ENCODE peak calls at places on chromosomes 7 and 10, in five cellular contexts. One of them, this sample, is unnamed. For H3K9me2, the result is how much of the 10 kb centered on the place peaks cover.

GRCh38 chr10:31730776-31731175 is 197.9 kb downstream of the ARHGAP12 start:
- DNase-seq in PC-3: no peak
- DNase-seq in GM23338: no peak
- DNase-seq in SK-N-SH: no peak
- DNase-seq in Karpas-422: no peak
- DNase-seq in this sample: no peak

GRCh38 chr10:115988380-115988779 is 284.6 kb downstream of the GFRA1 start:
- DNase-seq in PC-3: no peak
- DNase-seq in GM23338: no peak
- DNase-seq in SK-N-SH: no peak
- DNase-seq in Karpas-422: no peak
- DNase-seq in this sample: no peak

GRCh38 chr10:119306514-119306951 is 99.2 kb downstream of the GRK5 start:
- DNase-seq in PC-3: peak
- DNase-seq in GM23338: no peak
- DNase-seq in SK-N-SH: no peak
- DNase-seq in Karpas-422: peak
- DNase-seq in this sample: peak

GRCh38 chr7:6376820-6377219 is 70.9 kb downstream of the DAGLB start:
- DNase-seq in PC-3: no peak
- DNase-seq in GM23338: peak
- DNase-seq in SK-N-SH: no peak
- DNase-seq in Karpas-422: no peak
- DNase-seq in this sample: no peak

GRCh38 chr10:12405342-12406320 is 56.3 kb downstream of the CAMK1D start:
- DNase-seq in PC-3: peak
- DNase-seq in GM23338: peak
- DNase-seq in SK-N-SH: no peak
- DNase-seq in Karpas-422: no peak
- DNase-seq in this sample: no peak

GRCh38 chr7:102306916-102307677 is 20.4 kb downstream of the SH2B2 start:
- DNase-seq in PC-3: peak
- DNase-seq in GM23338: peak
- DNase-seq in SK-N-SH: no peak
- DNase-seq in Karpas-422: peak
- DNase-seq in this sample: no peak

GRCh38 chr7:29360633-29361625 is 166.4 kb downstream of the CHN2 start:
- DNase-seq in PC-3: no peak
- DNase-seq in GM23338: no peak
- DNase-seq in SK-N-SH: no peak
- DNase-seq in Karpas-422: no peak
- DNase-seq in this sample: no peak

GRCh38 chr10:87882555-87883294 is 19.3 kb downstream of the PTEN start:
- DNase-seq in PC-3: no peak
- DNase-seq in GM23338: no peak
- DNase-seq in SK-N-SH: no peak
- DNase-seq in Karpas-422: peak
- DNase-seq in this sample: no peak

GRCh38 chr7:151566897-151567320 is 47.2 kb upstream of the RHEB start:
- DNase-seq in PC-3: no peak
- DNase-seq in GM23338: peak
- DNase-seq in SK-N-SH: no peak
- DNase-seq in Karpas-422: no peak
- DNase-seq in this sample: no peak

GRCh38 chr7:47441796-47442744 is 139.8 kb downstream of the TNS3 start:
- DNase-seq in PC-3: no peak
- DNase-seq in GM23338: no peak
- DNase-seq in SK-N-SH: no peak
- DNase-seq in Karpas-422: no peak
- DNase-seq in this sample: no peak

GRCh38 chr7:132211971-132212370 is 364.3 kb downstream of the PLXNA4 start:
- DNase-seq in PC-3: no peak
- DNase-seq in GM23338: no peak
- DNase-seq in SK-N-SH: no peak
- DNase-seq in Karpas-422: no peak
- DNase-seq in this sample: peak

GRCh38 chr7:3063016-3063753 is 19.5 kb upstream of the CARD11 start:
- DNase-seq in PC-3: peak
- DNase-seq in GM23338: no peak
- DNase-seq in SK-N-SH: no peak
- DNase-seq in Karpas-422: no peak
- DNase-seq in this sample: no peak

GRCh38 chr10:100998183-100998990 is 1.2 kb upstream of the LZTS2 start:
- DNase-seq in PC-3: peak
- DNase-seq in GM23338: peak
- DNase-seq in SK-N-SH: peak
- DNase-seq in Karpas-422: peak
- DNase-seq in this sample: peak

GRCh38 chr10:7789390-7789789 is 1.4 kb downstream of the ATP5F1C start:
- DNase-seq in PC-3: peak
- DNase-seq in GM23338: no peak
- DNase-seq in SK-N-SH: peak
- DNase-seq in Karpas-422: no peak
- DNase-seq in this sample: no peak

GRCh38 chr10:33509231-33509871 is 174.9 kb upstream of the NRP1 start:
- DNase-seq in PC-3: peak
- DNase-seq in GM23338: peak
- DNase-seq in SK-N-SH: peak
- DNase-seq in Karpas-422: no peak
- DNase-seq in this sample: peak

GRCh38 chr7:26625286-26625685 is 239.1 kb downstream of the SKAP2 start:
- DNase-seq in PC-3: no peak
- DNase-seq in GM23338: no peak
- DNase-seq in SK-N-SH: no peak
- DNase-seq in Karpas-422: no peak
- DNase-seq in this sample: no peak

GRCh38 chr7:117667456-117667855 is 187.6 kb downstream of the CFTR start:
- DNase-seq in PC-3: no peak
- DNase-seq in GM23338: no peak
- DNase-seq in SK-N-SH: no peak
- DNase-seq in Karpas-422: no peak
- DNase-seq in this sample: no peak

GRCh38 chr7:95298091-95298490 is 26.2 kb downstream of the PON1 start:
- DNase-seq in PC-3: peak
- DNase-seq in GM23338: no peak
- DNase-seq in SK-N-SH: no peak
- DNase-seq in Karpas-422: no peak
- DNase-seq in this sample: no peak

GRCh38 chr7:106345421-106346166 is 60.8 kb upstream of the NAMPT start:
- DNase-seq in PC-3: peak
- DNase-seq in GM23338: no peak
- DNase-seq in SK-N-SH: no peak
- DNase-seq in Karpas-422: no peak
- DNase-seq in this sample: no peak

GRCh38 chr10:22674215-22674930 is 40.0 kb downstream of the PIP4K2A start:
- DNase-seq in PC-3: no peak
- DNase-seq in GM23338: no peak
- DNase-seq in SK-N-SH: no peak
- DNase-seq in Karpas-422: no peak
- DNase-seq in this sample: no peak

GRCh38 chr10:55668326-55668922 is 692.6 kb downstream of the ZWINT start:
- DNase-seq in PC-3: peak
- DNase-seq in GM23338: peak
- DNase-seq in SK-N-SH: no peak
- DNase-seq in Karpas-422: peak
- DNase-seq in this sample: no peak

GRCh38 chr7:43756368-43757072 is 2.0 kb upstream of the BLVRA start:
- DNase-seq in PC-3: peak
- DNase-seq in GM23338: no peak
- DNase-seq in SK-N-SH: no peak
- DNase-seq in Karpas-422: no peak
- DNase-seq in this sample: no peak

GRCh38 chr10:115915429-115915828 is 357.6 kb downstream of the GFRA1 start:
- DNase-seq in PC-3: no peak
- DNase-seq in GM23338: no peak
- DNase-seq in SK-N-SH: no peak
- DNase-seq in Karpas-422: no peak
- DNase-seq in this sample: no peak

GRCh38 chr7:156397249-156397648 is 243.3 kb upstream of the RNF32 start:
- DNase-seq in PC-3: no peak
- DNase-seq in GM23338: no peak
- DNase-seq in SK-N-SH: no peak
- DNase-seq in Karpas-422: no peak
- DNase-seq in this sample: no peak

GRCh38 chr7:37284805-37285211 is 163.9 kb downstream of the ELMO1 start:
- DNase-seq in PC-3: peak
- DNase-seq in GM23338: peak
- DNase-seq in SK-N-SH: peak
- DNase-seq in Karpas-422: peak
- DNase-seq in this sample: no peak

GRCh38 chr7:22499044-22499443 is 944 bp downstream of the STEAP1B start:
- DNase-seq in PC-3: no peak
- DNase-seq in GM23338: no peak
- DNase-seq in SK-N-SH: no peak
- DNase-seq in Karpas-422: no peak
- DNase-seq in this sample: no peak
- H3K9me2 ChIP-seq in PC-3: under half
- H3K9me2 ChIP-seq in GM23338: under half
- H3K9me2 ChIP-seq in SK-N-SH: under half
- H3K9me2 ChIP-seq in Karpas-422: under half
- H3K9me2 ChIP-seq in this sample: under half

GRCh38 chr7:914521-915194 is 38.3 kb downstream of the GET4 start:
- DNase-seq in PC-3: no peak
- DNase-seq in GM23338: no peak
- DNase-seq in SK-N-SH: no peak
- DNase-seq in Karpas-422: no peak
- DNase-seq in this sample: peak

GRCh38 chr7:916291-916941 is 38.1 kb downstream of the ADAP1 start:
- DNase-seq in PC-3: no peak
- DNase-seq in GM23338: no peak
- DNase-seq in SK-N-SH: peak
- DNase-seq in Karpas-422: no peak
- DNase-seq in this sample: no peak

GRCh38 chr7:911791-912480 is 35.6 kb downstream of the GET4 start:
- DNase-seq in PC-3: no peak
- DNase-seq in GM23338: no peak
- DNase-seq in SK-N-SH: no peak
- DNase-seq in Karpas-422: no peak
- DNase-seq in this sample: no peak

GRCh38 chr7:915291-916218 is 38.9 kb downstream of the ADAP1 start:
- DNase-seq in PC-3: no peak
- DNase-seq in GM23338: no peak
- DNase-seq in SK-N-SH: no peak
- DNase-seq in Karpas-422: no peak
- DNase-seq in this sample: no peak

GRCh38 chr7:913736-914520 is 37.6 kb downstream of the GET4 start:
- DNase-seq in PC-3: peak
- DNase-seq in GM23338: no peak
- DNase-seq in SK-N-SH: no peak
- DNase-seq in Karpas-422: no peak
- DNase-seq in this sample: peak
- H3K9me2 ChIP-seq in PC-3: under half
- H3K9me2 ChIP-seq in GM23338: under half
- H3K9me2 ChIP-seq in SK-N-SH: under half
- H3K9me2 ChIP-seq in Karpas-422: under half
- H3K9me2 ChIP-seq in this sample: under half

GRCh38 chr10:74827694-74828093 is 1.3 kb downstream of the KAT6B start:
- DNase-seq in PC-3: no peak
- DNase-seq in GM23338: no peak
- DNase-seq in SK-N-SH: no peak
- DNase-seq in Karpas-422: no peak
- DNase-seq in this sample: no peak
- H3K9me2 ChIP-seq in PC-3: under half
- H3K9me2 ChIP-seq in GM23338: under half
- H3K9me2 ChIP-seq in SK-N-SH: under half
- H3K9me2 ChIP-seq in Karpas-422: under half
- H3K9me2 ChIP-seq in this sample: under half

DNA sequence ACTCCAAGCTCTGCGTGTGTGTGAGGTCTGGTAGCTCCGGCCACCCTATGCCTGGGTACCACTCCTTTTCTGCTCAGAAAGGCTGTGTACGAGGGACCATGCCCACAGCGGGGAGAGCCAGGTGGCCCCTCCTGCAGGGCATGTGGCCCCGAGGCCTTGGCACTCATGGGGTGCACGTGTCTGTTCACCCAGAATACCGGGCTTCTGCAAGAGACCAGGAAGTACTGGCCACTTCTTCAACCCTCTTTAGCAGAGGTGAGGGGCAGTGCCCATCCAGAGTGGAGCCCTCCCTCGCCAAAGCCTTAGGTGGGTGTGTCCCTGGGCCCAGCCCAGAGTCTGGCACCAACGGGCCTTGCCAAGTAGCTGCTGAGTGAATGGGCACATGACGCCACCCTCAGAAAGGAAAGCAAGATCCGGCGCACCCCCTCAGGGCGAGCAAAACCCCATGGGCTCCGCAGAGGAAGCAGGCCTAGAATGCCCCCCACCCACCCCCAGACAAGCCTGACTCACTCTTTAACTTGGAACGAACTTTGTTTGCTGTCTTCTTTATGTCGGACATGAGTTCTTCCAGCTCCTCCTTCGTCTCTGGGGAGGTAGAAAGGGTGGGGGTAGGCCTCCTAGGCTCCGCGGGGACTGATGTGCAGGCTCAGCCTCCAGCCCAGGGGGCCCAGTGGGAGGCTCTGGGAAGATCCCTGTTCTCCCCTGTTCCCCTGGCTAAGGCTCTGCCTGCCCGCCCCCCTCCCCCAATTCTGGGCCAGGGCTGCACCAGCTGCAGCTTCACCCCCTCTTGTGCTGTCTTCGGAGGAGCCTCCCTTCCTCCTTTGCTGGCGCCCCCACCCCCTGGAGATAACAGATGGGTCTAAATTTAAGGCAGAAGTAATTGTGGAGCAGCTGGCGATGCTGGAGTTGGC is 14.6 kb downstream of the STX1A start:
- DNase-seq in PC-3: peak
- DNase-seq in GM23338: no peak
- DNase-seq in SK-N-SH: peak
- DNase-seq in Karpas-422: no peak
- DNase-seq in this sample: peak
- H3K9me2 ChIP-seq in PC-3: under half
- H3K9me2 ChIP-seq in GM23338: under half
- H3K9me2 ChIP-seq in SK-N-SH: under half
- H3K9me2 ChIP-seq in Karpas-422: under half
- H3K9me2 ChIP-seq in this sample: under half

DNA sequence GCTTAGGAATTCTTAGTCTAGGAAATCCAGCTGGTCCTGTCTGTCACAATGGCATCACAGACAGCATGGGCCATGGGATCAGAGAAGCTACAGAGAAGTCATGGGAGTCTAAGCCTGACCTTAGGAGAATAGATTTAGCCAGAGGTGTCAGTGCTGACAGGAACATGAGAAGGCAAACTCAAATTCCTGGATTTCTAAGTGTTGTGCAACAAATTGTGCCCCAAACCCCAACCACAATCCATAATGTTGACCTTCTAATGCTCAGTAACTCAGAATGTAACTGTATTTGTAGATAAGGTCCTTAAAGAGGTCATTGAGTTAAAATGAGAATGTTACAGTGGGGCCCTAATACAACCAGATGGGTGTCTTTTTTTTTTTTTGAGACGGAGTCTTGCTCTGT is 95.9 kb upstream of the RHOBTB1 start:
- DNase-seq in PC-3: no peak
- DNase-seq in GM23338: no peak
- DNase-seq in SK-N-SH: no peak
- DNase-seq in Karpas-422: no peak
- DNase-seq in this sample: no peak
- H3K9me2 ChIP-seq in PC-3: under half
- H3K9me2 ChIP-seq in GM23338: under half
- H3K9me2 ChIP-seq in SK-N-SH: under half
- H3K9me2 ChIP-seq in Karpas-422: under half
- H3K9me2 ChIP-seq in this sample: under half